ENCODE peak calls at places on chromosomes 13 and 19, in eight cellular contexts. X, J, G, D, N, M, T and Y are unnamed samples.

GRCh38 chr13:101115762-101116161 is 300.5 kb downstream of the NALCN start:
- DNase-seq in G (no peak), J (no peak), M (no peak), X (peak), N (no peak), D (no peak), T (no peak), Y (no peak)

GRCh38 chr19:48466571-48467325 is 2.4 kb upstream of the CYTH2 start:
- DNase-seq in X (peak), N (no peak), G (no peak), M (no peak), D (no peak), T (no peak), J (no peak), Y (no peak)

GRCh38 chr13:27001705-27002104 is 169.9 kb downstream of the USP12 start:
- DNase-seq in N (no peak), J (no peak), T (peak), D (no peak), X (no peak), G (no peak), M (no peak), Y (no peak)

GRCh38 chr13:102128216-102128800 is 273.5 kb downstream of the FGF14 start:
- DNase-seq in T (no peak), G (no peak), M (no peak), X (no peak), N (peak), J (no peak), D (no peak), Y (peak)

GRCh38 chr19:56953411-56953810 is 112.9 kb upstream of the PEG3 start:
- DNase-seq in M (no peak), N (no peak), X (no peak), J (no peak), T (no peak), G (no peak), D (no peak), Y (no peak)

GRCh38 chr13:52455677-52456041 is 381 bp downstream of the CKAP2 start:
- DNase-seq in T (peak), D (peak), M (peak), G (peak), J (peak), N (peak), X (peak), Y (peak)

GRCh38 chr19:46955114-46955812 is 64.4 kb upstream of the NPAS1 start:
- DNase-seq in T (no peak), G (peak), J (peak), X (peak), N (no peak), D (no peak), M (no peak), Y (peak)

GRCh38 chr19:21084343-21084742 is 2.3 kb downstream of the ZNF714 start:
- DNase-seq in X (peak), J (no peak), G (peak), D (no peak), N (peak), M (no peak), T (no peak), Y (no peak)

GRCh38 chr13:57874530-57874929 is 243.0 kb downstream of the PCDH17 start:
- DNase-seq in D (no peak), J (no peak), X (no peak), T (no peak), M (no peak), G (no peak), N (no peak), Y (no peak)

DNA sequence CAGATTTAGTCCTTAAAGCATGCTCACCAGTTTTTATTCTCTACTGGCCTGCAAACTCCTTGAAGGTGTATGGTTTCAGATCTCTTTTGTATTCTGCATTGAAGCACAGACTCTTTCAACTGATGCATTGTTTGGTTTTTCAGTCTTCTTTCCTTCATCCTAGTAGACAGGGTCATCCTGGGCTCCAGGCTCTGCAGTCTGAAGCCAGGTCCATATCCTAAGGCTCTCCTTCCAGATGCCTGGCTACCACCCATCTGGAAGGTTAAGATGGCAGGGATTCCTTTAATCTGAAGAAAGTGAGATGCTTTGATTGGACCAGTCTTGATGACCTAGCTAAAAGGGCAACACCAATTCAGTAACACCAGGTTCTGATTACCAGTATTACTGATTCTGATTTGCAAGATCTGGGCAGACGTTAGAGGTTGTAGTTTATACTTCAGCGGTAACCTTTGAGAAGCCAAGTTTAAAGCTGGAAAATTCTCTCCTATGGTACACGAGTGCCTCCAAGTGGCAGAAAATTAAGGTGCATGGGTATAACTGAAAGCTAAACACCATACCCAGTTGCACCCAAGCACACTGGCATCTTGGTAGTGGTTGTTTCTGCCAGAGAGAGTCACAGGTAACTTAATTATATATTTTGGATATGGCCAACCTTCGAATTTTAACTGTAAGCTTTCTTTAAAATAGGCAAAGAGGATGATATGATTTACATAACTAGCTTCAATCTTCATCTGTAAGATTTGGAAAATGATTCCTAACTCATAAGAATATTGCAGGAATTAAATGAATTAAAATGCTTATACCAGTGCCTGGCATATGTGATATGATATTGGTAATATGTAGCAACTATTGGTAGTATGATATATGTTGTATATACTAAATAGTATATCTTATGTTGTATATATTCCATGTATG is 1651.9 kb upstream of the MIR17HG start:
- DNase-seq in J (no peak), X (peak), T (peak), M (no peak), G (peak), N (peak), D (peak), Y (peak)
- TF ChIP-seq CTCF in J (no peak), X (peak), T (peak), M (peak), G (no peak), N (peak), D (peak), Y (peak)

GRCh38 chr19:58317481-58318072 is 9.2 kb upstream of the ZSCAN22 start:
- DNase-seq in J (no peak), M (no peak), T (no peak), X (peak), G (peak), D (no peak), N (no peak), Y (peak)
- TF ChIP-seq CTCF in J (no peak), M (no peak), T (no peak), X (no peak), G (no peak), D (no peak), N (no peak), Y (no peak)

GRCh38 chr13:47112205-47112896 is 215.5 kb upstream of the HTR2A start:
- DNase-seq in J (no peak), M (no peak), T (no peak), G (no peak), D (no peak), X (no peak), N (no peak), Y (no peak)
- TF ChIP-seq CTCF in J (no peak), M (no peak), T (no peak), G (no peak), D (no peak), X (no peak), N (no peak), Y (no peak)

DNA sequence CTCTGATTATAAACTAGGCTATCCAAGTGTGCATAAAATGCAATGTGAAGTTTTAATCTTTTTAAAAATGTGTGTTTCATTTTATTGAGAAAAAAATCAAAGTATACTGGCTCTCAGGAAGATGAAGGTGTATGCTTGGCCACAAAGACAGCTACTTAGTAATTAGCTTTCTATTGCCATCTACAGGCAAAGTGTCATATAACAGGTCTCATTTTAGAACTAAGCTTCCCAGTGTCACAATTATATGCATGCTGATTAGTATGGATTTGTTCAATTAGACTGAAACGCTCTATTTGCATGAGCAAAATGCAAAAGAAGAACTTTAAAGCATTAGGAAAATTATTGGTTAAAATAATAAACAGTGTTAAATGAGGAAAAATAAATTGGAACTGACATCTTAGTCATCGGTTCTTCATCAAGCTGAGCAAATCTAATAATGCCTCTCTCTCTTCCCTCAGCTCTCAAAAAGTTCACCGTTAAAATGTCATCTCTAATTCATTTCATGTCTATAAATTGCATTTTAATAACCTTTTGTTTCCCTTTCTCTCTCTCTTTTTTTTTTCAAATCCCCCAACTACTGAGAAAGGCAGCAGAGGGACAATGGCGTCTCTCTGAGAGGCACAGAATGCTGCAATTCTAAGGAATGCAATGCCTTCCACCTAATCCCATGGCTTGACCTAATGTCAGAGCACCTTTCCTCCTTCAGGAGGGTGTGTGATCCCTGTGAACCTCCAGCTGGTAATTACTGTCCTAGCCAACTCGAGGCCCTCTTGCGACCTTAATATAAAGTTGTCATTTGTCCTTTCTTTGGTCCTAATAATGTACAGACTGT is 313.1 kb upstream of the MAB21L1 start:
- DNase-seq in G (no peak), M (no peak), J (no peak), T (no peak), N (peak), X (peak), D (no peak), Y (peak)
- TF ChIP-seq CTCF in G (peak), M (peak), J (no peak), T (peak), N (peak), X (peak), D (peak), Y (peak)

GRCh38 chr19:9970481-9970880 is 34.2 kb upstream of the OLFM2 start:
- DNase-seq in X (no peak), J (no peak), N (no peak), T (no peak), M (no peak), G (no peak), D (no peak), Y (no peak)
- TF ChIP-seq CTCF in X (no peak), J (no peak), N (no peak), T (no peak), M (no peak), G (no peak), D (no peak), Y (no peak)

DNA sequence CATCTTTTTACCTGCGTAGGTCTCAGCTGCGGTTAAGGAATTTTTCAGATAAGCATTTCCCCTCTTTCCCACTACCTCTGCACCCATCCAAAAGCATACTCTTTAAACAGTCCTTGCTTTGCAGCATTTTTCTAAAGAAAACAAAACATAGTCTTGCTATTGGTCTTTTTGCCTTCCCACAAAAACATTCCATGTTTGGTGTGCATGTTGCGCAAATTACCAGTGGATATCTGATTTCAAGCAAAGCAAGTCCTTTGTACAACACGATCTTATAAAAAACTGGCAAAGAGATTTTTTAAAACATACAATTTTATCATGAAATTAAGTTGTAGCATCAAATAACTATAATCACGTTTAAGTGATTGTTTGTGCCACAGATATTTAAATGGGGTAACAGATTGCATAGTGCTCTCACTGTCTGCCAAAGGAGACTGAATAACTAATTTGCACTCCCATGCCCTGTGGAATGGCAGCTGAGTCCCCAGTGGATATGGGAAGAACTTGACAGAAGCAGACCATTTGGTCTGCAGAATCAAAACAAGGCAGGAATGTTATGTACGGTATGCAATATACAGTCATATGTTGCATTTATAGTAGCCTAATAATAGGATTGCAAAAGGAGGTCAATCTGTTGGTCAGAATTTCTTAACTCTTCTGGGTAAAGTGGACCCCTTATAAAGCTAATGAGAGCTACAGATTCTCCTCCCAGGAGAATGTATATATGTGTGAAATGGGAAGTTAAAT is 285.7 kb downstream of the TBC1D4 start:
- DNase-seq in D (no peak), N (no peak), M (no peak), J (no peak), G (no peak), T (no peak), X (peak), Y (no peak)
- TF ChIP-seq CTCF in D (no peak), N (no peak), M (no peak), J (no peak), G (no peak), T (no peak), X (no peak), Y (no peak)

GRCh38 chr19:16383584-16384161 is 59.0 kb downstream of the KLF2 start:
- DNase-seq in N (no peak), G (no peak), X (no peak), D (no peak), M (no peak), J (no peak), T (no peak), Y (peak)
- TF ChIP-seq CTCF in N (no peak), G (no peak), X (no peak), D (no peak), M (no peak), J (peak), T (no peak), Y (no peak)

DNA sequence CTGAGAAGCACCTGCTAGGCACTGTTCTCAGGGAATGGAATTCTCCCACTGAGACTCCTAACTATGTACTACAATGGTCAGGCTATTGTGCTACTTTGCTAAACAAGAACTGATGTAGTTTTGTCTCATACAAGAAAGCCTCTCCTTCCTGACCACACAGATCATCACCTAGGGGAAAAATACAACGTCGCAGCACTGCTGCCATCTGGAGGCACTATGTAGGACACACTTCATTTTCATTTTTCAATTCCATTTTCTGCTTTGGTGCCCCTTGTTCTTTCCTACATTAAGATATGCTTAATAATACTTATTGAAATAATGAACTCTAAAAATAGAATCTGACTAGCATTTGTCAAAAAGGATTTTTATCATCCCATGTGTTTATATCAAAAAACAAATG is 21.1 kb downstream of the PROSER1 start:
- DNase-seq in G (peak), M (no peak), T (peak), N (peak), X (peak), J (no peak), D (no peak), Y (peak)
- TF ChIP-seq CTCF in G (peak), M (no peak), T (peak), N (peak), X (peak), J (peak), D (peak), Y (peak)